ENCODE peak calls at places on chromosomes 2 and 18, in six cellular contexts. One of them, this sample, is unnamed.

GRCh38 chr18:68837665-68838390 is 39.9 kb downstream of the CCDC102B start:
- DNase-seq in NAMALWA: no peak
- DNase-seq in endothelial cell: no peak
- DNase-seq in WERI-Rb-1: no peak
- DNase-seq in WTC11: no peak
- DNase-seq in C1 segment of cervical spinal cord: no peak
- DNase-seq in this sample: no peak

GRCh38 chr2:72864500-72864899 is 22.7 kb upstream of the SPR start:
- DNase-seq in NAMALWA: no peak
- DNase-seq in endothelial cell: no peak
- DNase-seq in WERI-Rb-1: no peak
- DNase-seq in WTC11: no peak
- DNase-seq in C1 segment of cervical spinal cord: no peak
- DNase-seq in this sample: no peak

GRCh38 chr2:61410185-61410584 is 60.7 kb downstream of the USP34 start:
- DNase-seq in NAMALWA: no peak
- DNase-seq in endothelial cell: no peak
- DNase-seq in WERI-Rb-1: no peak
- DNase-seq in WTC11: no peak
- DNase-seq in C1 segment of cervical spinal cord: no peak
- DNase-seq in this sample: no peak

GRCh38 chr2:171819453-171819852 is 74.6 kb downstream of the SLC25A12 start:
- DNase-seq in NAMALWA: no peak
- DNase-seq in endothelial cell: no peak
- DNase-seq in WERI-Rb-1: no peak
- DNase-seq in WTC11: no peak
- DNase-seq in C1 segment of cervical spinal cord: no peak
- DNase-seq in this sample: no peak

GRCh38 chr2:240467149-240467642 is 31.7 kb downstream of the GPC1 start:
- DNase-seq in NAMALWA: no peak
- DNase-seq in endothelial cell: no peak
- DNase-seq in WERI-Rb-1: no peak
- DNase-seq in WTC11: no peak
- DNase-seq in C1 segment of cervical spinal cord: no peak
- DNase-seq in this sample: peak

GRCh38 chr2:110800611-110801402 is 68.4 kb downstream of the ACOXL start:
- DNase-seq in NAMALWA: no peak
- DNase-seq in endothelial cell: no peak
- DNase-seq in WERI-Rb-1: no peak
- DNase-seq in WTC11: no peak
- DNase-seq in C1 segment of cervical spinal cord: no peak
- DNase-seq in this sample: no peak

GRCh38 chr2:151363709-151364108 is 6.3 kb downstream of the TNFAIP6 start:
- DNase-seq in NAMALWA: no peak
- DNase-seq in endothelial cell: no peak
- DNase-seq in WERI-Rb-1: no peak
- DNase-seq in WTC11: no peak
- DNase-seq in C1 segment of cervical spinal cord: peak
- DNase-seq in this sample: peak

GRCh38 chr18:49668583-49669290 is 106.9 kb downstream of the LIPG start:
- DNase-seq in NAMALWA: no peak
- DNase-seq in endothelial cell: no peak
- DNase-seq in WERI-Rb-1: no peak
- DNase-seq in WTC11: peak
- DNase-seq in C1 segment of cervical spinal cord: no peak
- DNase-seq in this sample: no peak

GRCh38 chr2:208037564-208038487 is 12.5 kb upstream of the PLEKHM3 start:
- DNase-seq in NAMALWA: no peak
- DNase-seq in endothelial cell: no peak
- DNase-seq in WERI-Rb-1: no peak
- DNase-seq in WTC11: no peak
- DNase-seq in C1 segment of cervical spinal cord: no peak
- DNase-seq in this sample: no peak

GRCh38 chr2:141041281-141041680 is 1089.5 kb downstream of the LRP1B start:
- DNase-seq in NAMALWA: no peak
- DNase-seq in endothelial cell: no peak
- DNase-seq in WERI-Rb-1: no peak
- DNase-seq in WTC11: no peak
- DNase-seq in C1 segment of cervical spinal cord: no peak
- DNase-seq in this sample: no peak

GRCh38 chr2:68365087-68365486 is at the start of gene PLEK:
- DNase-seq in NAMALWA: peak
- DNase-seq in endothelial cell: no peak
- DNase-seq in WERI-Rb-1: no peak
- DNase-seq in WTC11: no peak
- DNase-seq in C1 segment of cervical spinal cord: no peak
- DNase-seq in this sample: no peak

This sample was measured in posterior cingulate gyrus.